ENCODE peak calls at places on chromosomes 2 and 18, in six cellular contexts. F is left lung; A is esophagus squamous epithelium; U is CD8-positive, alpha-beta T cell; R is mucosa of descending colon; M is cardiac fibroblast. V is an unnamed sample.

GRCh38 chr2:45212953-45213635 is 203.8 kb upstream of the SIX2 start:
- DNase-seq in F (no peak), A (no peak), U (no peak), R (no peak), M (no peak), V (no peak)

GRCh38 chr18:2903006-2903405 is 56.2 kb downstream of the EMILIN2 start:
- DNase-seq in F (no peak), A (no peak), U (no peak), R (peak), M (peak), V (no peak)

GRCh38 chr2:218876562-218877219 is 4.0 kb upstream of the WNT10A start:
- DNase-seq in F (no peak), A (no peak), U (peak), R (peak), M (peak), V (peak)

GRCh38 chr2:72378737-72379346 is 231.2 kb upstream of the CYP26B1 start:
- DNase-seq in F (no peak), A (no peak), U (no peak), R (no peak), M (peak), V (no peak)

GRCh38 chr2:45112750-45113149 is 103.5 kb upstream of the SIX2 start:
- DNase-seq in F (no peak), A (no peak), U (no peak), R (no peak), M (no peak), V (no peak)

GRCh38 chr2:174617120-174617519 is 19.5 kb upstream of the WIPF1 start:
- DNase-seq in F (no peak), A (no peak), U (no peak), R (no peak), M (peak), V (no peak)

GRCh38 chr2:163621445-163622004 is 114.3 kb downstream of the FIGN start:
- DNase-seq in F (no peak), A (no peak), U (no peak), R (no peak), M (no peak), V (no peak)

GRCh38 chr2:56014075-56014730 is 90.6 kb upstream of the EFEMP1 start:
- DNase-seq in F (no peak), A (no peak), U (no peak), R (no peak), M (no peak), V (no peak)

GRCh38 chr2:141557329-141558098 is 573.3 kb downstream of the LRP1B start:
- DNase-seq in F (no peak), A (no peak), U (no peak), R (no peak), M (peak), V (no peak)

GRCh38 chr2:163207706-163208370 is 369.3 kb upstream of the KCNH7 start:
- DNase-seq in F (no peak), A (no peak), U (no peak), R (no peak), M (peak), V (no peak)

GRCh38 chr18:77107218-77107815 is 25.3 kb downstream of the MBP start:
- DNase-seq in F (peak), A (no peak), U (peak), R (no peak), M (peak), V (no peak)

GRCh38 chr2:55995206-55995605 is 71.6 kb upstream of the EFEMP1 start:
- DNase-seq in F (no peak), A (no peak), U (no peak), R (no peak), M (peak), V (no peak)

GRCh38 chr18:45686892-45687611 is 36.9 kb upstream of the SLC14A1 start:
- DNase-seq in F (no peak), A (peak), U (peak), R (peak), M (no peak), V (no peak)

GRCh38 chr2:131034122-131035051 is 58.9 kb downstream of the FAM168B start:
- DNase-seq in F (peak), A (no peak), U (no peak), R (no peak), M (peak), V (peak)

GRCh38 chr18:55343396-55344073 is 244.5 kb downstream of the TCF4 start:
- DNase-seq in F (no peak), A (no peak), U (no peak), R (no peak), M (peak), V (no peak)

GRCh38 chr2:70790079-70790963 is at the start of gene FIGLA:
- DNase-seq in F (no peak), A (no peak), U (no peak), R (no peak), M (no peak), V (peak)

GRCh38 chr2:238839428-238839827 is 8.5 kb upstream of the TWIST2 start:
- DNase-seq in F (no peak), A (no peak), U (no peak), R (no peak), M (no peak), V (no peak)

GRCh38 chr2:182951948-182952663 is 85.7 kb upstream of the FRZB start:
- DNase-seq in F (no peak), A (no peak), U (no peak), R (no peak), M (peak), V (no peak)

GRCh38 chr2:128493880-128494279 is 175.2 kb upstream of the HS6ST1 start:
- DNase-seq in F (no peak), A (no peak), U (no peak), R (no peak), M (no peak), V (no peak)

GRCh38 chr2:55165567-55165966 is 66.5 kb downstream of the CLHC1 start:
- DNase-seq in F (peak), A (no peak), U (no peak), R (no peak), M (peak), V (no peak)

GRCh38 chr2:46082531-46083485 is 214.4 kb upstream of the EPAS1 start:
- DNase-seq in F (peak), A (no peak), U (no peak), R (no peak), M (peak), V (no peak)

GRCh38 chr2:174699993-174700766 is 64.1 kb downstream of the CHRNA1 start:
- DNase-seq in F (no peak), A (no peak), U (no peak), R (no peak), M (peak), V (peak)

GRCh38 chr2:205802069-205802468 is 119.8 kb downstream of the NRP2 start:
- DNase-seq in F (no peak), A (no peak), U (no peak), R (no peak), M (no peak), V (no peak)

GRCh38 chr2:66343259-66343658 is 91.7 kb upstream of the MEIS1 start:
- DNase-seq in F (no peak), A (no peak), U (no peak), R (no peak), M (no peak), V (no peak)

GRCh38 chr2:174863183-174863582 is 98.9 kb upstream of the CHRNA1 start:
- DNase-seq in F (no peak), A (no peak), U (no peak), R (no peak), M (no peak), V (no peak)

GRCh38 chr2:197274349-197274748 is 36.2 kb downstream of the ANKRD44 start:
- DNase-seq in F (no peak), A (no peak), U (no peak), R (no peak), M (no peak), V (no peak)

GRCh38 chr18:39241534-39241933 is 1675.9 kb upstream of the CELF4 start:
- DNase-seq in F (no peak), A (no peak), U (no peak), R (no peak), M (no peak), V (no peak)

GRCh38 chr2:63977904-63978303 is 41.3 kb downstream of the VPS54 start:
- DNase-seq in F (no peak), A (no peak), U (no peak), R (no peak), M (no peak), V (no peak)

GRCh38 chr2:29123584-29124349 is 8.6 kb downstream of the CLIP4 start:
- DNase-seq in F (no peak), A (no peak), U (no peak), R (no peak), M (peak), V (no peak)

GRCh38 chr18:9771261-9771976 is 63.3 kb downstream of the RAB31 start:
- DNase-seq in F (peak), A (no peak), U (peak), R (peak), M (peak), V (peak)

GRCh38 chr18:8963876-8964275 is 138.6 kb upstream of the NDUFV2 start:
- DNase-seq in F (no peak), A (no peak), U (no peak), R (no peak), M (no peak), V (no peak)

GRCh38 chr2:62333961-62334360 is 138.0 kb downstream of the B3GNT2 start:
- DNase-seq in F (no peak), A (no peak), U (no peak), R (no peak), M (no peak), V (no peak)

GRCh38 chr2:207926133-207927076 is 98.9 kb downstream of the PLEKHM3 start:
- DNase-seq in F (no peak), A (no peak), U (no peak), R (no peak), M (peak), V (no peak)

GRCh38 chr18:12497296-12497695 is 89.6 kb downstream of the PRELID3A start:
- DNase-seq in F (peak), A (no peak), U (no peak), R (no peak), M (no peak), V (no peak)

GRCh38 chr2:138722316-138722715 is 57.9 kb downstream of the NXPH2 start:
- DNase-seq in F (no peak), A (no peak), U (no peak), R (peak), M (no peak), V (no peak)

GRCh38 chr2:45812039-45812500 is 160.6 kb downstream of the PRKCE start:
- DNase-seq in F (no peak), A (no peak), U (no peak), R (no peak), M (peak), V (no peak)

GRCh38 chr2:9637330-9637729 is 6.5 kb upstream of the YWHAQ start:
- DNase-seq in F (no peak), A (no peak), U (no peak), R (no peak), M (peak), V (no peak)

GRCh38 chr18:46716827-46717226 is 40.0 kb downstream of the ST8SIA5 start:
- DNase-seq in F (no peak), A (no peak), U (no peak), R (no peak), M (no peak), V (no peak)

GRCh38 chr2:215019085-215019484 is 119.3 kb downstream of the ABCA12 start:
- DNase-seq in F (no peak), A (no peak), U (no peak), R (no peak), M (no peak), V (no peak)

GRCh38 chr2:165467921-165468320 is 1.6 kb upstream of the CSRNP3 start:
- DNase-seq in F (no peak), A (no peak), U (no peak), R (no peak), M (no peak), V (no peak)

GRCh38 chr2:165466386-165466785 is 3.1 kb upstream of the CSRNP3 start:
- DNase-seq in F (no peak), A (no peak), U (no peak), R (no peak), M (no peak), V (no peak)

GRCh38 chr2:165471349-165471975 is 2.0 kb downstream of the CSRNP3 start:
- DNase-seq in F (no peak), A (no peak), U (no peak), R (no peak), M (no peak), V (no peak)

GRCh38 chr2:165470351-165470750 is 853 bp downstream of the CSRNP3 start:
- DNase-seq in F (no peak), A (no peak), U (no peak), R (no peak), M (no peak), V (no peak)

GRCh38 chr2:165469417-165469816 is at the start of gene CSRNP3:
- DNase-seq in F (peak), A (no peak), U (no peak), R (peak), M (peak), V (no peak)
- TF ChIP-seq CTCF in F (no peak), A (no peak), U (no peak), R (no peak), M (no peak), V (no peak)

DNA sequence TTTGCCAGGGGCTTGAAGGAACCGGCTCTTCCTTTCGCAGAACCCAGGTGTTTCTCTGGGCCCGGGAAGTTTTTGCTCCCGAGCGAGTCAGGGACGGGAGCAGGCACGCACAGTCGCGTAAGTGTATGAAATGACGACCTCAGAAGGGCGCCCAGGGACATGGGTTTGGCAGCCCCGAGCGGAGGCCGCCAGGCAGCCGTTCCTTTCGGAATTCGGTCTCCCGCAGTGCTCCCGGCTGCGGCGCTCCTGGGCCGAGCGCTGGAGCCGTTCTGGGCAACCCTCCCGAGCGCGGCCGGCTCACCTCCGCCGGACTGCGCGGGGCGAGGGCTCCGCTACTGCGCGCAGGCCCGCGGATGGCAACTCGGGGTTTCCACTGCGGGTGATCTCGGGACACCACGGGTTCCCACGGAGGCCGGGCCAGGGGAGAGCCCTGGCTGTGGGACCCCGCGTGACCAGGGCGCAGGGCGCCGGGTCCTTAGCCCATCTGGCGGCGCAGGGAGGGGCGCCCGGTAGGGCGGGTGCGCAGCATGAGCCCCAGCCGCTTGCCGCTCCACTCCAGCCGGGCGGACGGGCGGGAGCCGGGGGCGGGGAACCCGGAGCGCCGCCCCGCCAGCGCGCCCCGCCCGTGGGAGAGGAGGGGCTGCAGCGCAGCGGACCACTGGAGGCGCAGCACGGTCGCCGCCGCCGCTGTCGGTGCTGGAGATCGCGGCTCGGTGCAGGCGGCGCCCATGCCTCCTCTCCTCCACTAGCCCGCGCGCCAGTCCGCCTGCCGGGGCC is at the start of gene OSBPL6:
- DNase-seq in F (peak), A (no peak), U (peak), R (peak), M (peak), V (peak)
- TF ChIP-seq CTCF in F (peak), A (no peak), U (no peak), R (peak), M (no peak), V (peak)

GRCh38 chr2:1052671-1053270 is 102.1 kb downstream of the SNTG2 start:
- DNase-seq in F (no peak), A (no peak), U (no peak), R (no peak), M (peak), V (no peak)

GRCh38 chr2:1049691-1050090 is 99.0 kb downstream of the SNTG2 start:
- DNase-seq in F (no peak), A (no peak), U (no peak), R (no peak), M (peak), V (no peak)

GRCh38 chr2:1051585-1051984 is 100.9 kb downstream of the SNTG2 start:
- DNase-seq in F (no peak), A (no peak), U (no peak), R (no peak), M (no peak), V (no peak)

GRCh38 chr2:1053781-1054180 is 103.1 kb downstream of the SNTG2 start:
- DNase-seq in F (no peak), A (no peak), U (no peak), R (no peak), M (no peak), V (no peak)

GRCh38 chr2:1051075-1051474 is 100.4 kb downstream of the SNTG2 start:
- DNase-seq in F (no peak), A (no peak), U (no peak), R (no peak), M (peak), V (no peak)
- TF ChIP-seq CTCF in F (no peak), A (no peak), U (no peak), R (no peak), M (peak), V (no peak)

GRCh38 chr2:216620806-216621205 is 12.4 kb upstream of the IGFBP2 start:
- DNase-seq in F (no peak), A (no peak), U (no peak), R (no peak), M (no peak), V (no peak)

GRCh38 chr2:216622526-216622925 is 10.7 kb upstream of the IGFBP2 start:
- DNase-seq in F (no peak), A (no peak), U (no peak), R (no peak), M (no peak), V (no peak)

GRCh38 chr2:216619411-216620393 is 13.5 kb upstream of the IGFBP2 start:
- DNase-seq in F (no peak), A (no peak), U (no peak), R (no peak), M (peak), V (no peak)

GRCh38 chr2:216618785-216619184 is 14.4 kb upstream of the IGFBP2 start:
- DNase-seq in F (no peak), A (no peak), U (no peak), R (no peak), M (no peak), V (no peak)

GRCh38 chr2:216621292-216621691 is 11.9 kb upstream of the IGFBP2 start:
- DNase-seq in F (no peak), A (no peak), U (no peak), R (no peak), M (no peak), V (no peak)
- TF ChIP-seq CTCF in F (no peak), A (no peak), U (no peak), R (no peak), M (no peak), V (no peak)

GRCh38 chr2:236980961-236981360 is 104.7 kb upstream of the COPS8 start:
- DNase-seq in F (no peak), A (no peak), U (no peak), R (no peak), M (no peak), V (no peak)

GRCh38 chr2:236977199-236977883 is 108.3 kb upstream of the COPS8 start:
- DNase-seq in F (no peak), A (no peak), U (no peak), R (no peak), M (no peak), V (no peak)

GRCh38 chr2:236979664-236980063 is 106.0 kb upstream of the COPS8 start:
- DNase-seq in F (no peak), A (no peak), U (no peak), R (no peak), M (no peak), V (no peak)

GRCh38 chr2:236976271-236977120 is 109.2 kb upstream of the COPS8 start:
- DNase-seq in F (no peak), A (no peak), U (no peak), R (no peak), M (peak), V (no peak)

DNA sequence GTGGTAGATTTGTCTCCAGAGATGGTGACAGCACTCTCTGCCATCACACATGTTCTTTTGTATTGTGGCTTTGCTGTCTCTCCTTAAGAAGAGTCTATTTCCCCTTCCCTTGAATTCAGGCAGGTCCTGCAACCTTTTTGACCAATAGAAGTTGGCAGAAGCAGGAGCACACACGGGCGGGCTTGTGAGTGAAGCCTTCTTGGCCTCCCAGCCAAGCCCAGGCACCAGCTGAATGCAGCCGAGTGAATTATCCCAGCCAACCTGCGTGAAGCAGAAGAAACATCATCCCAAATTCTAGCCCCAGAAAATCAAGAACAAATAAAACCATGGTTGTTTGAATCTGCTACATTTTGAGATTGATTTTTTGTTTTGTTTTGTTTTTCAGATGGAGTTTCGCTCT is 107.7 kb upstream of the COPS8 start:
- DNase-seq in F (no peak), A (no peak), U (no peak), R (no peak), M (no peak), V (no peak)
- TF ChIP-seq CTCF in F (no peak), A (no peak), U (no peak), R (no peak), M (no peak), V (no peak)

DNA sequence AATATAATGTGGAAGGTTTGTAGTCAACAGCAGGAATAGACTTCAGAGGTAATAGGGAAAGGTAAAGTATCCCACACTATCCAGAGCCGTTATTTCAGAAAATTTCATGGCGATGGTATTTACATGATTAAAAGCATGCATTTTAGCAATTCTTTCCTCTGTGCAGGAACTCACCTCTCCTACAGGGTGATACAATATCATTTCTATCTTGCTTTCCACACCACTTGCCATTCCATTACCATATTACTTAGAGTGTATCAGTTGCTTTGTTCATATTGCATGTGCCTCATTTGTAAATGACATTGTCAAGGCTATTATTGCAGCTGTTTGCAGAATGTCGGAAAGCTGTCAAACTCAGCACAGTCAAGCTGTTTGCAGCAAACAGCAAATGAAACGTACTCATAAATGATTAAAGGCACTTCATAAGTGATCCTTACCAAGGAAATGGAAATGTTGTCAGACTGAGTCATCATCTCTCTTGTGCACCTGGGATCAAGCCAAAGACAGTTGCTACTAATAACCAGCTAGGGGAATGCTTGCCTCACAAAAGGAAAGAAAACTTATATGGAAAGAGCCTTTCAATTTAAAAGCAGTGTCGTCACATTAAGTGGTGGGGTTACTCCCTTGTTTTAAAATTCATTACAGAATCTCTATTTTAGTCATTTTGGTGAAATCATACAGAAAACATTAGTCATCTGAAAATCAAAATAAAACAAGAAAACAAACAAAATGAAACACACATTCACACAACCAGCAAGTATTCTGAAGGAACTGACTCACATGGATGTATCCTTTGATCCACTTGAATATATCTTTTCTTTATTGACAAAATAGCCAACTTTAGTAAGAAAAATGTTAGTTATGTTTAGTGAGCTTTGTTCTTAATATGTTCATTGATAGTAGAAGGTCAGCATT is 1064.1 kb upstream of the CNTNAP5 start:
- DNase-seq in F (peak), A (no peak), U (no peak), R (no peak), M (peak), V (no peak)
- TF ChIP-seq CTCF in F (no peak), A (no peak), U (no peak), R (no peak), M (peak), V (no peak)

GRCh38 chr18:61612517-61612916 is 279.3 kb downstream of the CDH20 start:
- DNase-seq in F (no peak), A (no peak), U (no peak), R (no peak), M (peak), V (no peak)
- TF ChIP-seq CTCF in F (no peak), A (no peak), U (no peak), R (no peak), M (peak), V (peak)

V was measured in D721Med.